ENCODE peak calls at places on chromosomes 16 and 17, in seven cellular contexts. N is activated CD4-positive, alpha-beta T cell treated with anti-CD3 and anti-CD28 coated beads for 4 hours; E is ACHN; Z is BJ; U is stomach; K is NCI-H1105; O is GM12878. A is an unnamed sample.

GRCh38 chr17:77810536-77810935 is 148.0 kb upstream of the TNRC6C start:
- DNase-seq in N (no peak), E (no peak), Z (no peak), U (no peak), K (no peak), O (no peak), A (no peak)

GRCh38 chr16:67884684-67885083 is at the start of gene NRN1L:
- DNase-seq in N (no peak), E (peak), Z (peak), U (peak), K (peak), O (no peak), A (no peak)

GRCh38 chr16:56477096-56477878 is 25.9 kb downstream of the OGFOD1 start:
- DNase-seq in N (peak), E (peak), Z (peak), U (no peak), K (no peak), O (no peak), A (no peak)

GRCh38 chr17:37701424-37702020 is 43.3 kb downstream of the HNF1B start:
- DNase-seq in N (peak), E (peak), Z (no peak), U (peak), K (no peak), O (peak), A (peak)

GRCh38 chr17:45361451-45361850 is 44.6 kb upstream of the MAP3K14 start:
- DNase-seq in N (no peak), E (no peak), Z (no peak), U (no peak), K (no peak), O (no peak), A (no peak)

GRCh38 chr17:35449371-35449931 is 885 bp upstream of the SLFN13 start:
- DNase-seq in N (no peak), E (no peak), Z (no peak), U (peak), K (no peak), O (no peak), A (no peak)

GRCh38 chr16:87959391-87959968 is 8.2 kb downstream of the BANP start:
- DNase-seq in N (no peak), E (no peak), Z (no peak), U (no peak), K (no peak), O (no peak), A (no peak)

GRCh38 chr17:72416054-72416691 is 295.4 kb downstream of the SOX9 start:
- DNase-seq in N (no peak), E (no peak), Z (no peak), U (no peak), K (peak), O (peak), A (no peak)

GRCh38 chr16:83932304-83932703 is 20.7 kb upstream of the OSGIN1 start:
- DNase-seq in N (no peak), E (no peak), Z (no peak), U (no peak), K (no peak), O (no peak), A (no peak)

GRCh38 chr17:56809106-56809819 is 24.5 kb downstream of the C17orf67 start:
- DNase-seq in N (no peak), E (no peak), Z (no peak), U (no peak), K (no peak), O (no peak), A (no peak)

GRCh38 chr16:57783116-57783515 is 19.2 kb downstream of the KIFC3 start:
- DNase-seq in N (no peak), E (no peak), Z (no peak), U (no peak), K (no peak), O (no peak), A (no peak)

GRCh38 chr17:14334919-14335318 is 34.0 kb downstream of the HS3ST3B1 start:
- DNase-seq in N (no peak), E (no peak), Z (no peak), U (no peak), K (no peak), O (no peak), A (no peak)

GRCh38 chr16:12426122-12426521 is 377.6 kb downstream of the CPPED1 start:
- DNase-seq in N (no peak), E (no peak), Z (no peak), U (no peak), K (no peak), O (no peak), A (no peak)

GRCh38 chr16:54928421-54929089 is 2.1 kb upstream of the IRX5 start:
- DNase-seq in N (no peak), E (peak), Z (no peak), U (peak), K (peak), O (no peak), A (no peak)

GRCh38 chr17:72587156-72587555 is 466.3 kb downstream of the SOX9 start:
- DNase-seq in N (no peak), E (no peak), Z (no peak), U (no peak), K (no peak), O (no peak), A (no peak)

GRCh38 chr17:22694362-22695227 is 1002.3 kb downstream of the KCNJ18 start:
- DNase-seq in N (no peak), E (no peak), Z (no peak), U (no peak), K (no peak), O (no peak), A (no peak)

GRCh38 chr16:86044241-86044671 is 145.3 kb downstream of the IRF8 start:
- DNase-seq in N (peak), E (peak), Z (no peak), U (peak), K (no peak), O (no peak), A (no peak)

GRCh38 chr16:24491721-24492120 is 47.6 kb upstream of the RBBP6 start:
- DNase-seq in N (no peak), E (no peak), Z (no peak), U (no peak), K (no peak), O (no peak), A (no peak)

GRCh38 chr17:7236808-7237207 is 2.4 kb downstream of the PHF23 start:
- DNase-seq in N (no peak), E (no peak), Z (no peak), U (no peak), K (no peak), O (no peak), A (no peak)

GRCh38 chr16:88367560-88367959 is 15.2 kb upstream of the ZNF469 start:
- DNase-seq in N (no peak), E (no peak), Z (no peak), U (no peak), K (no peak), O (no peak), A (no peak)

GRCh38 chr16:27867122-27868110 is 196.1 kb downstream of the GSG1L start:
- DNase-seq in N (no peak), E (peak), Z (peak), U (peak), K (no peak), O (no peak), A (no peak)

GRCh38 chr16:1771072-1771863 is at the start of gene NME3:
- DNase-seq in N (peak), E (peak), Z (no peak), U (peak), K (no peak), O (no peak), A (no peak)

GRCh38 chr16:4378202-4378666 is 6.6 kb downstream of the VASN start:
- DNase-seq in N (no peak), E (no peak), Z (no peak), U (no peak), K (no peak), O (no peak), A (no peak)

GRCh38 chr16:66493490-66494401 is 56.2 kb downstream of the TK2 start:
- DNase-seq in N (no peak), E (no peak), Z (no peak), U (peak), K (no peak), O (no peak), A (no peak)

GRCh38 chr17:34763727-34764665 is 184.6 kb downstream of the TMEM132E start:
- DNase-seq in N (no peak), E (peak), Z (no peak), U (no peak), K (no peak), O (no peak), A (no peak)

GRCh38 chr17:17722906-17723353 is 41.7 kb downstream of the RAI1 start:
- DNase-seq in N (no peak), E (no peak), Z (no peak), U (no peak), K (no peak), O (no peak), A (no peak)

GRCh38 chr17:83079340-83079747 is at the start of gene METRNL:
- DNase-seq in N (peak), E (peak), Z (no peak), U (peak), K (no peak), O (no peak), A (no peak)

GRCh38 chr17:13750783-13751484 is 149.2 kb upstream of the HS3ST3A1 start:
- DNase-seq in N (no peak), E (no peak), Z (no peak), U (no peak), K (no peak), O (no peak), A (no peak)

GRCh38 chr17:17685775-17686291 is 4.6 kb downstream of the RAI1 start:
- DNase-seq in N (no peak), E (peak), Z (no peak), U (peak), K (no peak), O (no peak), A (no peak)

A was measured in SIG-M5.